ENCODE peak calls at places on chromosomes 11 and 22, in nine cellular contexts. M, I, V, W, G, L, K, U and A are unnamed samples.
A peak's percentile ranks its signal among the peaks of the same experiment; 100 is the strongest.

GRCh38 chr11:11440149-11440548 is 87.1 kb upstream of the CSNK2A3 start:
- DNase-seq in M (no peak), I (no peak), V (no peak), W (no peak), G (no peak), L (no peak), K (no peak), U (no peak), A (no peak)

GRCh38 chr11:73404048-73404447 is 27.8 kb downstream of the RELT start:
- DNase-seq in M (no peak), I (peak; percentile 89), V (peak; percentile 79), W (peak; percentile 49), G (no peak), L (peak; percentile 15), K (peak; percentile 72), U (peak; percentile 63), A (peak; percentile 69)

GRCh38 chr11:113193894-113194293 is 120.5 kb upstream of the TTC12 start:
- DNase-seq in M (no peak), I (peak; percentile 81), V (peak; percentile 55), W (no peak), G (no peak), L (no peak), K (no peak), U (no peak), A (no peak)

GRCh38 chr11:122344281-122344680 is 228.3 kb upstream of the BLID start:
- DNase-seq in M (no peak), I (no peak), V (no peak), W (no peak), G (no peak), L (no peak), K (no peak), U (no peak), A (no peak)

GRCh38 chr11:2156416-2157182 is 4.4 kb downstream of the INS start:
- DNase-seq in M (peak; percentile 22), I (peak; percentile 86), V (peak; percentile 64), W (peak; percentile 76), G (peak; percentile 46), L (peak; percentile 5), K (peak; percentile 84), U (peak; percentile 63), A (peak; percentile 67)

GRCh38 chr11:68002943-68003845 is 703 bp downstream of the UNC93B1 start:
- DNase-seq in M (no peak), I (peak; percentile 83), V (no peak), W (peak; percentile 77), G (peak; percentile 68), L (no peak), K (peak; percentile 87), U (peak; percentile 63), A (peak; percentile 59)

GRCh38 chr11:73313652-73314051 is 5.6 kb downstream of the ARHGEF17 start:
- DNase-seq in M (no peak), I (no peak), V (no peak), W (no peak), G (no peak), L (no peak), K (no peak), U (no peak), A (no peak)

GRCh38 chr11:93216511-93217121 is 18.8 kb upstream of the SLC36A4 start:
- DNase-seq in M (no peak), I (no peak), V (no peak), W (no peak), G (peak; percentile 21), L (no peak), K (no peak), U (peak; percentile 40), A (no peak)

GRCh38 chr11:35742707-35743454 is 80.3 kb downstream of the TRIM44 start:
- DNase-seq in M (no peak), I (no peak), V (no peak), W (no peak), G (no peak), L (no peak), K (no peak), U (no peak), A (no peak)

GRCh38 chr11:57481315-57481714 is 21.0 kb downstream of the RTN4RL2 start:
- DNase-seq in M (no peak), I (no peak), V (no peak), W (no peak), G (no peak), L (no peak), K (no peak), U (no peak), A (no peak)

DNA sequence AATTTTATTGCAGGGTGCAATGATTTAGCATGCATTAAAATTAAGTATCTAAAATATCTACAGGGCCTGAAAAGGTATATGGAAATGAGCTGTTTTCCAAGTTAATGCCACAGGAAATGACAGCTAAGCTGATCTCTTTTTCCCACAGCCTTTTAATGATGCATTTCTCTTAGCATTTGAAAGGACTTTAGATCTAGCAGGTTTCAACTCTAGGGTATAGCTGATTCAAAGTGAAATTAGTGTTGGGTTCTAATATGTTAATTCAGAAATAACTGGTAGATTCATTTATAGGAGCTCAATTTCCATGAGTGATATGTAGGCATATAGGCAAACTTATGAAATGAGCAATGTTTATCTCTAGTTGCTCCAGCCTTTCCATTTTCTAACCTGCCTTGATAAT is 274.2 kb downstream of the CASP12 start:
- DNase-seq in M (no peak), I (no peak), V (no peak), W (no peak), G (no peak), L (no peak), K (no peak), U (no peak), A (no peak)
- H3K27ac ChIP-seq in M (no peak overlapping the region), I (no peak overlapping the region), V (no peak overlapping the region), W (no peak overlapping the region), G (no peak overlapping the region), L (no peak overlapping the region), K (no peak overlapping the region), U (no peak overlapping the region), A (no peak overlapping the region)

GRCh38 chr11:65502274-65502851 is 3.5 kb downstream of the MALAT1 start:
- DNase-seq in M (no peak), I (no peak), V (no peak), W (no peak), G (no peak), L (no peak), K (peak; percentile 27), U (peak; percentile 52), A (no peak)
- H3K27ac ChIP-seq in M (peak overlapping the region; percentile 91), I (no peak overlapping the region), V (peak overlapping the region; percentile 99), W (peak overlapping the region; percentile 99), G (peak overlapping the region; percentile 98), L (peak overlapping the region; percentile 100), K (peak overlapping the region; percentile 99), U (peak overlapping the region; percentile 96), A (no peak overlapping the region)

GRCh38 chr22:37118083-37118482 is 8.6 kb upstream of the TMPRSS6 start:
- DNase-seq in M (no peak), I (no peak), V (no peak), W (no peak), G (no peak), L (no peak), K (no peak), U (no peak), A (no peak)
- H3K27ac ChIP-seq in M (no peak overlapping the region), I (no peak overlapping the region), V (no peak overlapping the region), W (no peak overlapping the region), G (no peak overlapping the region), L (no peak overlapping the region), K (no peak overlapping the region), U (no peak overlapping the region), A (no peak overlapping the region)

DNA sequence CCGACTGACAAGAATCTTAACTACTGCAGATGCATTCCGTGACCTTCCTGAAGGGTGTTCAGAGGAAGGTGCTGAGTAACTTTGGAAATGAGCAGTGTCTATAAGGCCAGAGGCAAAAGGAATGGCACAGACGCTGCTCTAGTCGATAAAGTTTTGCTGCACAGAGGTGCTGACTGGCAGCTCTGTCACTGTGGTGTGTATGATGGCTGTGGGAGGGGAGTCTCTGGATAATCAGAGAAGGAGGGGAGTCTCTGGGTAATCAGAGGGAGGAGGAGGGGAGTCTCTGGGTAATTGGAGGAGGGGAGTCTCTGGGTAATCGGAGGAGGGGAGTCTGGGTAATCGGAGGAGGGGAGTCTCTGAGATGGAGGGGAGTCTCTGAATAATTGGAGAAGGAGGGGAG is 18.4 kb downstream of the PTDSS2 start:
- DNase-seq in M (no peak), I (peak; percentile 26), V (no peak), W (no peak), G (no peak), L (no peak), K (no peak), U (no peak), A (no peak)
- H3K27ac ChIP-seq in M (peak overlapping the region; percentile 64), I (peak overlapping the region; percentile 60), V (peak overlapping the region; percentile 77), W (peak overlapping the region; percentile 76), G (no peak overlapping the region), L (peak overlapping the region; percentile 97), K (peak overlapping the region; percentile 77), U (no peak overlapping the region), A (peak overlapping the region; percentile 52)

DNA sequence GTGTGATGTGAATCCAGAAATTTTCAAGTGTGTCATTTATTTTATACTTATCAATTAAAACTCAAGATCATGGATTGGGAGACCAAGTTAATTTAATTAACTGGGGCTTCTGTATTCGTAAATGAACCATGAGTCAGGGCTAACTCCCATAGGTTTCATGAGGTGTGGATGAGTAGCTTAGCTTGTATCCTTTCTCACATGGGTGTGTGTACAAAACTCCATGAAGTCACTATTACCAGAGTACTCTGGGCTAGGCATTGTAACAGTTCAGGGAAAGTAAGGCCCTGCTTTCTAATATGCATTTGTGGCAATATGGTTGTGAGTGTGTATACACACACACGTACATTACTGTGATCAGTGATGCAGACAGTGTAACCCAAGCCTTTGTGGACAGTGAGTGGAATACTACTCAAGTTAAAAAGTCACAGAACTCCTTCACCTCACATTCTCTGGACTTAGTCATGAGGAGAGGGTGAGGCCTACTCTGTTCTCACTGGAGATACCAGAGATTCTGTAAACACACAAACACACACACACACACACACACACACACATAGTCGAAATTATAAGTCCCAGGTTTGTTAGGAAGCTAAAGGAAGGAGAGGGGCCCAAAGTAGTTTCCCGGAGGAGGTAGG is 3.5 kb downstream of the CNTF start:
- DNase-seq in M (no peak), I (no peak), V (no peak), W (no peak), G (no peak), L (no peak), K (no peak), U (no peak), A (no peak)
- H3K27ac ChIP-seq in M (peak overlapping the region; percentile 78), I (no peak overlapping the region), V (no peak overlapping the region), W (no peak overlapping the region), G (no peak overlapping the region), L (no peak overlapping the region), K (no peak overlapping the region), U (no peak overlapping the region), A (no peak overlapping the region)

GRCh38 chr22:50125029-50125428 is 35.2 kb downstream of the MOV10L1 start:
- DNase-seq in M (no peak), I (no peak), V (no peak), W (no peak), G (no peak), L (no peak), K (no peak), U (no peak), A (no peak)
- H3K27ac ChIP-seq in M (no peak overlapping the region), I (no peak overlapping the region), V (no peak overlapping the region), W (no peak overlapping the region), G (no peak overlapping the region), L (no peak overlapping the region), K (no peak overlapping the region), U (no peak overlapping the region), A (no peak overlapping the region)